ENCODE peak calls at places on chromosome 22, in four cellular contexts. One of them, this sample, is unnamed. For H3K9me3, the result is how much of the 10 kb centered on the place peaks cover.

GRCh38 chr22:44286673-44287072 is 26.1 kb downstream of the SHISAL1 start:
- DNase-seq in testis: no peak
- DNase-seq in lower lobe of right lung: no peak
- DNase-seq in kidney: no peak
- DNase-seq in this sample: no peak

GRCh38 chr22:49213731-49214352 is 613.8 kb downstream of the BRD1 start:
- DNase-seq in testis: no peak
- DNase-seq in lower lobe of right lung: peak
- DNase-seq in kidney: peak
- DNase-seq in this sample: no peak

GRCh38 chr22:33720166-33720878 is 200.0 kb downstream of the LARGE1 start:
- DNase-seq in testis: no peak
- DNase-seq in lower lobe of right lung: no peak
- DNase-seq in kidney: no peak
- DNase-seq in this sample: no peak

GRCh38 chr22:38868886-38869381 is 3.1 kb downstream of the CBX6 start:
- DNase-seq in testis: peak
- DNase-seq in lower lobe of right lung: peak
- DNase-seq in kidney: peak
- DNase-seq in this sample: peak

GRCh38 chr22:28052818-28053217 is 133.8 kb upstream of the PITPNB start:
- DNase-seq in testis: no peak
- DNase-seq in lower lobe of right lung: no peak
- DNase-seq in kidney: no peak
- DNase-seq in this sample: no peak

GRCh38 chr22:26394787-26395186 is 34.3 kb upstream of the ASPHD2 start:
- DNase-seq in testis: no peak
- DNase-seq in lower lobe of right lung: no peak
- DNase-seq in kidney: no peak
- DNase-seq in this sample: no peak

GRCh38 chr22:25488244-25489020 is 76.0 kb upstream of the GRK3 start:
- DNase-seq in testis: peak
- DNase-seq in lower lobe of right lung: peak
- DNase-seq in kidney: peak
- DNase-seq in this sample: peak

GRCh38 chr22:39920134-39920743 is 19.4 kb downstream of the GRAP2 start:
- DNase-seq in testis: no peak
- DNase-seq in lower lobe of right lung: no peak
- DNase-seq in kidney: no peak
- DNase-seq in this sample: no peak

GRCh38 chr22:39097098-39098020 is at the start of gene APOBEC3H:
- DNase-seq in testis: peak
- DNase-seq in lower lobe of right lung: peak
- DNase-seq in kidney: no peak
- DNase-seq in this sample: no peak

GRCh38 chr22:38963872-38964271 is 6.5 kb downstream of the APOBEC3A start:
- DNase-seq in testis: peak
- DNase-seq in lower lobe of right lung: no peak
- DNase-seq in kidney: peak
- DNase-seq in this sample: no peak

GRCh38 chr22:35568751-35569725 is 28.4 kb downstream of the RASD2 start:
- DNase-seq in testis: no peak
- DNase-seq in lower lobe of right lung: no peak
- DNase-seq in kidney: no peak
- DNase-seq in this sample: no peak

GRCh38 chr22:23894710-23895598 is 771 bp downstream of the MIF start:
- DNase-seq in testis: peak
- DNase-seq in lower lobe of right lung: peak
- DNase-seq in kidney: peak
- DNase-seq in this sample: peak
- TF ChIP-seq CTCF in testis: peak
- TF ChIP-seq CTCF in lower lobe of right lung: no peak
- TF ChIP-seq CTCF in kidney: peak
- TF ChIP-seq CTCF in this sample: peak

DNA sequence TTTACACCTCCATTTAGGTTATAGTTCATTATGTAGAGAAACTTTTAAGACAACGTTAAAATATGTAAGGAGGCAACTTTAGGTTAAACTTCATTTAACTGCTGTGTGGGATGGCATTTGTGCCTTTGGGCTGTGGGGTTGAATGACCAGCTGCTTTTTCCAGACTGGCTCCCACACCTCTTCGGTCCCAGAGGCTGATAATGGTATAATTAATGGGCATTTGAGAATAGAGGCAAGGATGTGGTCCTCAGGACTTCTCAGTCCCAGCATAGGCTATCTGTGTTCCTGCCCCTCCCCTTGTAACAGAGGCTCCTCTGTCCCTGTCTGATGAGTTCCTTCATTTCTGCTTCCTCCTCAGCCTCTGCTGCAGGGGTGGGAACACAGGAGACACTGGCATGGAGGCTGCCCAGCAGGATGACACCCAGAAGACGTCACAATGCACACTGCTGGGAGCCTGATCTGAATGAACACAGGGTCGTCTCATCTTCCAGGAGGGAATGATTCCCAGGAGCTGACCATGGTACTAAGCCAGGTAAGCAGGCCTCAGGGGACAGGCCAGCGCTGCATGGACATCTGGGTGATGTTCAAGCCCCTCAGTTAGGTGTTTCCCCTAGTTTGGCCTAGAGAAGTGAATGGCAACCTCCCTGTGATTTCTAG is 17.1 kb upstream of the GNAZ start:
- DNase-seq in testis: peak
- DNase-seq in lower lobe of right lung: no peak
- DNase-seq in kidney: peak
- DNase-seq in this sample: no peak
- H3K9me3 ChIP-seq in testis: under half
- H3K9me3 ChIP-seq in lower lobe of right lung: under half
- H3K9me3 ChIP-seq in kidney: under half
- H3K9me3 ChIP-seq in this sample: under half

GRCh38 chr22:42960146-42960509 is 54.8 kb downstream of the PACSIN2 start:
- DNase-seq in testis: no peak
- DNase-seq in lower lobe of right lung: no peak
- DNase-seq in kidney: no peak
- DNase-seq in this sample: no peak

GRCh38 chr22:42957544-42957943 is 57.4 kb downstream of the PACSIN2 start:
- DNase-seq in testis: no peak
- DNase-seq in lower lobe of right lung: no peak
- DNase-seq in kidney: no peak
- DNase-seq in this sample: no peak

GRCh38 chr22:42957958-42958357 is 57.0 kb downstream of the PACSIN2 start:
- DNase-seq in testis: no peak
- DNase-seq in lower lobe of right lung: no peak
- DNase-seq in kidney: no peak
- DNase-seq in this sample: no peak

GRCh38 chr22:42959472-42960145 is 55.3 kb downstream of the PACSIN2 start:
- DNase-seq in testis: no peak
- DNase-seq in lower lobe of right lung: no peak
- DNase-seq in kidney: no peak
- DNase-seq in this sample: peak

GRCh38 chr22:42958937-42959336 is 56.0 kb downstream of the PACSIN2 start:
- DNase-seq in testis: no peak
- DNase-seq in lower lobe of right lung: no peak
- DNase-seq in kidney: no peak
- DNase-seq in this sample: no peak
- H3K4me3 ChIP-seq in testis: no peak
- H3K4me3 ChIP-seq in lower lobe of right lung: peak
- H3K4me3 ChIP-seq in kidney: peak
- H3K4me3 ChIP-seq in this sample: peak

DNA sequence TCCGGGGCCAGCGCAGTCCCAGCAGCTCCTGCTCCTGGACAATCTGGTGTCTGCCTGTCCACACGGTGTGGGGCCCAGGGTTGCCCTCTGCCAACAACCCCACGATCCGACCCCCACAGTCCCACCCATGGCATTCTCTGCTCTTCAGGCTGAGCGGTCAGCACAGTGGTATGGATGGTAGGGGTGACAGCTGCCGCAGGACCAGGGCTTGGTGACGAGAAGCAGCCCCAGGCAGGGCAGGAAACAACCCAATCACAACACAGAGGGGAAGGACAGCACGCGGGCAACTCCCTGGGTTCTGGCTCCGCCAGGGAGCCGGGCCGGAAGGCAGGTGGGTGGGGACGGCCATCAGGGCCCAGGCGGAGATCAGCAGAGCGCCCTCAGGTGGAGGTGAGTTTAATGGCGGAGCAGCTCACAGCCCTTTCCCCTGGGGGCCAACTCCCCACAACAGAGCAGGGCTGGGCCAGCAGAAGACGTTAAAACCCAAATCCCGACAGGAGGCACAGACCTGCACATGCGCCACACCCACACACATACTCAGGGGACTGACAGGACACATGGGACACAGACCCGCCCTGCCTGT is 5.3 kb upstream of the CHADL start:
- DNase-seq in testis: no peak
- DNase-seq in lower lobe of right lung: no peak
- DNase-seq in kidney: no peak
- DNase-seq in this sample: peak
- TF ChIP-seq CTCF in testis: no peak
- TF ChIP-seq CTCF in lower lobe of right lung: no peak
- TF ChIP-seq CTCF in kidney: no peak
- TF ChIP-seq CTCF in this sample: peak

GRCh38 chr22:31488346-31488883 is 1.2 kb downstream of the EIF4ENIF1 start:
- DNase-seq in testis: peak
- DNase-seq in lower lobe of right lung: no peak
- DNase-seq in kidney: no peak
- DNase-seq in this sample: no peak
- H3K9me3 ChIP-seq in testis: under half
- H3K9me3 ChIP-seq in lower lobe of right lung: under half
- H3K9me3 ChIP-seq in kidney: under half
- H3K9me3 ChIP-seq in this sample: under half

DNA sequence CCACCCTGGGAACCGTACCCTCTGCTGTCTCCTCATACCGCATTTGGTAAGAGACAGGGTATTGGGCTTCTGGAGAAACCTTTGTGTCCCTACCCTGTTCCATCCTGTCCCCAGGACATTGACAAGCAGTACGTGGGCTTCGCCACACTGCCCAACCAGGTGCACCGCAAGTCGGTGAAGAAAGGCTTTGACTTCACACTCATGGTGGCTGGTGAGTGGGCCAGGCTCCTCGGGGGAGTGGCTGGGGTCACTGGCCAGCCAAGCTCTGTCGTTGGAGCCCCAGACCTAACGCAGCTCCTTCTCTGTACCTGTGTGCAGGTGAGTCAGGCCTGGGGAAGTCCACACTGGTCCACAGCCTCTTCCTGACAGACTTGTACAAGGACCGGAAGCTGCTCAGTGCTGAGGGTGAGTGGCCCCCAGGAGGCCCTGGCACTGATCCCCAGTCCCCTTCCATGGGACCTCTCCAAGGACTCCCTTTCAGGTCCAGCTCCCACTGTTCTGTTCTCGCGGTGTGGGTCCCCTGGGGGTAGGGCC is 3.8 kb upstream of the GP1BB start:
- DNase-seq in testis: no peak
- DNase-seq in lower lobe of right lung: no peak
- DNase-seq in kidney: no peak
- DNase-seq in this sample: no peak
- H3K4me3 ChIP-seq in testis: no peak
- H3K4me3 ChIP-seq in lower lobe of right lung: peak
- H3K4me3 ChIP-seq in kidney: no peak
- H3K4me3 ChIP-seq in this sample: no peak